ENCODE peak calls at places on chromosomes 6 and 20, in ten cellular contexts. P, C, A, Y, B, Q, S, J, I and F are unnamed samples.

GRCh38 chr6:14354919-14355572 is 237.5 kb downstream of the CD83 start:
- DNase-seq in Y (peak; percentile 84), Q (peak; percentile 88), P (no peak), A (no peak), C (peak; percentile 80), S (peak; percentile 76), J (no peak), B (no peak), I (no peak), F (peak; percentile 76)

GRCh38 chr20:37381621-37382538 is 35.9 kb downstream of the SRC start:
- DNase-seq in S (no peak), Y (no peak), J (no peak), P (no peak), B (no peak), I (peak; percentile 31), Q (no peak), A (no peak), C (no peak), F (no peak)

GRCh38 chr6:106451419-106451818 is 90.9 kb downstream of the CRYBG1 start:
- DNase-seq in I (no peak), A (no peak), Q (peak; percentile 52), B (no peak), S (no peak), P (no peak), C (no peak), J (no peak), Y (peak; percentile 59), F (no peak)

GRCh38 chr6:111030008-111031006 is 48.5 kb downstream of the RPF2 start:
- DNase-seq in A (no peak), Y (peak; percentile 45), Q (no peak), C (no peak), P (peak; percentile 45), B (peak; percentile 18), I (no peak), J (no peak), S (no peak), F (no peak)

GRCh38 chr6:30463651-30464618 is 25.4 kb upstream of the HLA-E start:
- DNase-seq in Y (peak; percentile 30), P (peak; percentile 65), A (peak; percentile 76), Q (peak; percentile 23), C (peak; percentile 61), S (no peak), J (no peak), B (peak; percentile 9), I (peak; percentile 59), F (peak; percentile 76)

GRCh38 chr6:31180500-31180899 is 10.0 kb upstream of the POU5F1 start:
- DNase-seq in Q (peak; percentile 80), C (peak; percentile 82), I (no peak), Y (peak; percentile 51), A (peak; percentile 77), S (peak; percentile 25), B (no peak), J (no peak), P (peak; percentile 37), F (no peak)

GRCh38 chr20:48808382-48809034 is 19.3 kb downstream of the PREX1 start:
- DNase-seq in J (no peak), Y (no peak), Q (no peak), I (no peak), B (no peak), C (no peak), A (peak; percentile 15), S (no peak), P (no peak), F (no peak)

GRCh38 chr20:64158346-64159285 is 5.6 kb upstream of the MYT1 start:
- DNase-seq in C (no peak), P (no peak), J (no peak), S (no peak), Q (no peak), B (no peak), Y (no peak), A (no peak), I (no peak), F (no peak)

GRCh38 chr20:61589055-61589385 is 337.0 kb downstream of the CDH4 start:
- DNase-seq in Q (peak; percentile 66), I (no peak), Y (peak; percentile 90), B (no peak), S (peak; percentile 60), C (peak; percentile 81), A (no peak), J (no peak), P (no peak), F (no peak)

GRCh38 chr6:161798844-161799394 is 525.1 kb upstream of the AGPAT4 start:
- DNase-seq in Y (no peak), A (no peak), P (no peak), J (no peak), I (no peak), C (no peak), S (no peak), B (no peak), Q (no peak), F (no peak)

GRCh38 chr6:88124925-88125557 is 41.1 kb downstream of the CNR1 start:
- DNase-seq in J (no peak), I (no peak), Y (no peak), C (peak; percentile 1), Q (peak; percentile 28), P (no peak), S (no peak), B (no peak), A (no peak), F (no peak)

GRCh38 chr20:44601801-44602204 is 19.4 kb downstream of the PKIG start:
- DNase-seq in P (no peak), B (no peak), I (no peak), Y (peak; percentile 91), Q (peak; percentile 85), C (peak; percentile 24), S (peak; percentile 40), A (no peak), J (no peak), F (no peak)

GRCh38 chr20:50731930-50732690 is 730 bp downstream of the PARD6B start:
- DNase-seq in S (no peak), Y (no peak), P (peak; percentile 52), J (peak; percentile 13), Q (no peak), B (no peak), C (no peak), A (no peak), I (no peak), F (peak; percentile 11)

GRCh38 chr6:132932566-132932965 is 118.2 kb downstream of the RPS12 start:
- DNase-seq in S (no peak), Q (no peak), A (no peak), P (no peak), C (no peak), J (no peak), Y (no peak), I (no peak), B (no peak), F (no peak)

GRCh38 chr6:81088133-81088532 is 664.3 kb downstream of the TENT5A start:
- DNase-seq in J (no peak), S (no peak), B (no peak), Y (no peak), C (no peak), A (no peak), I (no peak), Q (no peak), P (no peak), F (no peak)

GRCh38 chr6:2687456-2687855 is 63.3 kb downstream of the MYLK4 start:
- DNase-seq in I (no peak), Y (no peak), J (no peak), C (no peak), S (no peak), P (no peak), A (no peak), Q (peak; percentile 43), B (no peak), F (no peak)

GRCh38 chr6:49523901-49524300 is 24.2 kb downstream of the GLYATL3 start:
- DNase-seq in P (no peak), S (no peak), Q (no peak), C (no peak), Y (no peak), A (no peak), J (no peak), I (no peak), B (no peak), F (no peak)

GRCh38 chr6:4936681-4937041 is 67.2 kb downstream of the RPP40 start:
- DNase-seq in P (peak; percentile 25), A (no peak), Y (peak; percentile 86), J (no peak), C (peak; percentile 46), I (no peak), Q (peak; percentile 79), S (no peak), B (no peak), F (no peak)

GRCh38 chr20:953742-954141 is 37.6 kb upstream of the ANGPT4 start:
- DNase-seq in J (no peak), A (no peak), C (peak; percentile 37), Q (peak; percentile 4), S (no peak), Y (peak; percentile 7), B (no peak), P (peak; percentile 18), I (no peak), F (no peak)

GRCh38 chr20:64069614-64070243 is 6.7 kb downstream of the TCEA2 start:
- DNase-seq in J (no peak), S (no peak), B (peak; percentile 87), P (peak; percentile 67), A (no peak), Q (no peak), Y (peak; percentile 35), C (no peak), I (no peak), F (peak; percentile 29)

GRCh38 chr20:11970243-11970836 is 52.6 kb downstream of the BTBD3 start:
- DNase-seq in Q (no peak), S (no peak), I (no peak), Y (no peak), C (no peak), J (no peak), B (no peak), P (no peak), A (no peak), F (no peak)

GRCh38 chr6:153092082-153093013 is 38.7 kb downstream of the RGS17 start:
- DNase-seq in S (peak; percentile 47), A (no peak), Y (peak; percentile 96), C (peak; percentile 68), Q (peak; percentile 93), B (no peak), P (no peak), J (peak; percentile 21), I (no peak), F (no peak)

GRCh38 chr6:148521158-148521557 is 178.5 kb downstream of the SASH1 start:
- DNase-seq in B (no peak), A (no peak), Q (peak; percentile 63), J (no peak), Y (peak; percentile 34), S (no peak), I (no peak), C (no peak), P (no peak), F (no peak)

GRCh38 chr6:27139753-27140522 is 107.6 kb upstream of the PRSS16 start:
- DNase-seq in B (peak; percentile 22), A (no peak), P (no peak), Q (peak; percentile 43), S (no peak), C (peak; percentile 53), J (no peak), I (no peak), Y (no peak), F (peak; percentile 81)

GRCh38 chr20:1287787-1288569 is 21.9 kb downstream of the SNPH start:
- DNase-seq in J (no peak), S (no peak), I (no peak), B (no peak), Q (no peak), P (no peak), C (no peak), A (no peak), Y (no peak), F (no peak)

GRCh38 chr20:17752452-17752851 is 52.7 kb downstream of the BANF2 start:
- DNase-seq in B (no peak), S (no peak), I (no peak), A (no peak), J (no peak), Y (no peak), Q (no peak), P (no peak), C (no peak), F (no peak)